ENCODE peak calls at places on chromosomes 12 and 14, in nine cellular contexts. L, C, V, J, P, I, Z, D and M are unnamed samples. For H3K4me1 and H3K9me3, the result is how much of the 10 kb centered on the place peaks cover.

GRCh38 chr14:24986206-24986893 is 63.6 kb downstream of the STXBP6 start:
- DNase-seq in L (no peak), C (no peak), V (no peak), J (no peak), P (no peak), I (no peak), Z (no peak), D (no peak), M (no peak)

GRCh38 chr14:61225304-61225703 is 55.8 kb downstream of the TMEM30B start:
- DNase-seq in L (no peak), C (no peak), V (no peak), J (no peak), P (no peak), I (no peak), Z (no peak), D (no peak), M (no peak)

GRCh38 chr12:65860584-65860983 is 36.3 kb downstream of the HMGA2 start:
- DNase-seq in L (no peak), C (no peak), V (no peak), J (no peak), P (no peak), I (peak), Z (no peak), D (no peak), M (no peak)

GRCh38 chr14:61864329-61864898 is 102.2 kb downstream of the SNAPC1 start:
- DNase-seq in L (no peak), C (no peak), V (peak), J (no peak), P (no peak), I (no peak), Z (peak), D (no peak), M (peak)

GRCh38 chr12:68406134-68406576 is 74.0 kb upstream of the MDM1 start:
- DNase-seq in L (peak), C (peak), V (peak), J (peak), P (peak), I (peak), Z (peak), D (peak), M (peak)

GRCh38 chr12:51307655-51308593 is 16.1 kb downstream of the BIN2 start:
- DNase-seq in L (no peak), C (peak), V (no peak), J (no peak), P (peak), I (no peak), Z (no peak), D (no peak), M (no peak)

GRCh38 chr12:20486233-20486632 is 117.9 kb downstream of the PDE3A start:
- DNase-seq in L (no peak), C (no peak), V (no peak), J (no peak), P (peak), I (peak), Z (no peak), D (no peak), M (no peak)

GRCh38 chr12:16603265-16603915 is 2.6 kb downstream of the LMO3 start:
- DNase-seq in L (no peak), C (no peak), V (no peak), J (no peak), P (no peak), I (no peak), Z (no peak), D (no peak), M (no peak)

GRCh38 chr12:91948504-91948903 is 197.1 kb downstream of the BTG1 start:
- DNase-seq in L (no peak), C (no peak), V (no peak), J (no peak), P (no peak), I (no peak), Z (no peak), D (no peak), M (no peak)

GRCh38 chr12:121294151-121294889 is 2.2 kb downstream of the CAMKK2 start:
- DNase-seq in L (no peak), C (no peak), V (no peak), J (no peak), P (no peak), I (no peak), Z (no peak), D (no peak), M (no peak)

GRCh38 chr14:97902630-97903029 is 1105.4 kb downstream of the VRK1 start:
- DNase-seq in L (no peak), C (no peak), V (no peak), J (no peak), P (no peak), I (no peak), Z (no peak), D (no peak), M (no peak)

GRCh38 chr12:60335765-60336164 is 739.9 kb downstream of the SLC16A7 start:
- DNase-seq in L (no peak), C (peak), V (no peak), J (no peak), P (peak), I (no peak), Z (no peak), D (no peak), M (no peak)

GRCh38 chr12:12975322-12976077 is 23.5 kb upstream of the GPRC5D start:
- DNase-seq in L (no peak), C (no peak), V (peak), J (no peak), P (peak), I (peak), Z (peak), D (peak), M (no peak)

GRCh38 chr12:69739287-69740191 is 879 bp downstream of the RAB3IP start:
- DNase-seq in L (no peak), C (peak), V (peak), J (peak), P (peak), I (peak), Z (peak), D (peak), M (peak)

GRCh38 chr14:80150301-80150700 is 61.0 kb downstream of the DIO2 start:
- DNase-seq in L (no peak), C (no peak), V (no peak), J (no peak), P (no peak), I (no peak), Z (no peak), D (no peak), M (no peak)

GRCh38 chr12:68279227-68280054 is 26.0 kb upstream of the IL22 start:
- DNase-seq in L (no peak), C (peak), V (no peak), J (no peak), P (no peak), I (no peak), Z (no peak), D (no peak), M (no peak)

GRCh38 chr12:57216931-57217871 is 607 bp downstream of the NXPH4 start:
- DNase-seq in L (no peak), C (no peak), V (peak), J (no peak), P (no peak), I (no peak), Z (no peak), D (no peak), M (no peak)

GRCh38 chr12:56629459-56630179 is 507 bp downstream of the BAZ2A start:
- DNase-seq in L (no peak), C (peak), V (peak), J (no peak), P (peak), I (peak), Z (no peak), D (no peak), M (no peak)

GRCh38 chr12:52925717-52926595 is 21.1 kb upstream of the KRT8 start:
- DNase-seq in L (no peak), C (peak), V (peak), J (no peak), P (peak), I (no peak), Z (peak), D (no peak), M (no peak)

GRCh38 chr14:63852817-63853730 is at the start of gene SYNE2:
- DNase-seq in L (no peak), C (peak), V (peak), J (peak), P (peak), I (peak), Z (peak), D (peak), M (peak)

GRCh38 chr14:95482967-95483842 is 33.2 kb downstream of the SYNE3 start:
- DNase-seq in L (no peak), C (peak), V (peak), J (no peak), P (peak), I (no peak), Z (no peak), D (peak), M (peak)

GRCh38 chr14:94971750-94972149 is 185.6 kb downstream of the DICER1 start:
- DNase-seq in L (no peak), C (peak), V (no peak), J (no peak), P (no peak), I (no peak), Z (no peak), D (peak), M (no peak)

DNA sequence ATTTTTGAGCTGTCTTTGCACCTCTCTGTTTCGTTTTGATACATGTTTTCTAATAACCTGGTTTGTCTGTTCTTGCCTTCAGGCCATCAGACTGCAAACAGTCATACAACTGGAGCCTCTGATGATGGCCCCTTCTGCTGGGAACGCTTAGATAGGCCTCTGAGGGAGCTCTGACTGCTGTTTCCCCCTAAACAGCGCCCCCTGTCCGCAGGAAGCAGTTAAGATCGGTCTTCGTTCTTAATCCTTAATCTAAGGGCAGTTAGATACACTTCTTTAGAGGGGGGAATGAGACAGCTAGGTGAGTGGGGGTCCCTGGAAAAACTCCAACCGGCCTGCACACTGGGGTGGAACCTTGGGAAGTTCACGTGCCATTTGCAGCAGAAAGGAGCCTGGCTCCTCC is 1338.8 kb upstream of the SEL1L start:
- DNase-seq in L (no peak), C (no peak), V (peak), J (no peak), P (peak), I (peak), Z (peak), D (no peak), M (no peak)
- TF ChIP-seq CTCF in L (no peak), C (peak), V (peak), J (no peak), P (no peak), I (peak), Z (peak), D (no peak), M (peak)

GRCh38 chr12:108712925-108713203 is 18.5 kb downstream of the CORO1C start:
- DNase-seq in L (no peak), C (no peak), V (no peak), J (no peak), P (no peak), I (no peak), Z (no peak), D (no peak), M (no peak)
- H3K4me1 ChIP-seq in L (under half), C (under half), V (under half), J (half or more), P (under half), I (half or more), Z (under half), D (under half), M (under half)

GRCh38 chr12:34357791-34358190 is 335.5 kb downstream of the ALG10 start:
- DNase-seq in L (no peak), C (no peak), V (no peak), J (no peak), P (no peak), I (no peak), Z (no peak), D (no peak), M (no peak)
- H3K9me3 ChIP-seq in L (half or more), C (under half), V (under half), J (half or more), P (under half), I (under half), Z (half or more), D (under half), M (under half)

GRCh38 chr12:75327642-75328041 is 2.5 kb downstream of the CAPS2 start:
- DNase-seq in L (no peak), C (no peak), V (no peak), J (no peak), P (no peak), I (no peak), Z (no peak), D (no peak), M (no peak)

GRCh38 chr12:75334384-75335030 is at the start of gene GLIPR1L1:
- DNase-seq in L (peak), C (peak), V (peak), J (peak), P (peak), I (peak), Z (peak), D (peak), M (peak)

GRCh38 chr12:75329918-75330826 is at the start of gene CAPS2:
- DNase-seq in L (peak), C (peak), V (peak), J (peak), P (peak), I (peak), Z (peak), D (peak), M (peak)
- TF ChIP-seq CTCF in L (no peak), C (no peak), V (no peak), J (no peak), P (no peak), I (no peak), Z (no peak), D (no peak), M (no peak)

GRCh38 chr14:77037886-77038511 is 9.5 kb upstream of the IRF2BPL start:
- DNase-seq in L (no peak), C (no peak), V (no peak), J (peak), P (no peak), I (no peak), Z (no peak), D (peak), M (peak)

GRCh38 chr14:77040995-77041744 is 12.7 kb upstream of the IRF2BPL start:
- DNase-seq in L (no peak), C (no peak), V (peak), J (no peak), P (no peak), I (no peak), Z (no peak), D (peak), M (peak)

GRCh38 chr14:77040309-77040994 is 11.9 kb upstream of the IRF2BPL start:
- DNase-seq in L (peak), C (peak), V (peak), J (peak), P (peak), I (peak), Z (peak), D (peak), M (peak)

GRCh38 chr14:77040059-77040308 is 11.5 kb upstream of the IRF2BPL start:
- DNase-seq in L (no peak), C (no peak), V (no peak), J (no peak), P (no peak), I (no peak), Z (no peak), D (no peak), M (no peak)

GRCh38 chr14:77039285-77040058 is 11.0 kb upstream of the IRF2BPL start:
- DNase-seq in L (no peak), C (peak), V (no peak), J (no peak), P (no peak), I (peak), Z (no peak), D (peak), M (peak)
- H3K4me1 ChIP-seq in L (half or more), C (half or more), V (under half), J (half or more), P (half or more), I (half or more), Z (under half), D (half or more), M (half or more)

DNA sequence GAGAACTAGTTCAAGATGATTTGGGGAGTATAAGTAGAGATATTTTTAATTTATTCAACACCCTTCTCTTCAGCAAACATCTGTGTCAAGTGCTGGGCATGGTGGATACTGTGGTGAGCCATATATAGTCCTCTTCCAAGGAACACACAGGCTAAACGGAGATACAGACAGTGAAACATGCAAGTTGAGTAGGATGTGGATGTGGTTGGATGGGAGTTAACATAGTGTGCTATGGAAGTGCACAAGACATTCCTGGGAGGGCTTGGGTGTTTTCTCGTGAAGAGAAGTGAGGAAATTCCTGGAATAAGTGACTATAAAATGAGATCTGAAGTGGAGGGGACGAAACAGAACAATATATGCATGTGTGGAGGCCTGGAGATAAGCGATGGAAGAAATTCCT is 181.1 kb upstream of the NPAS3 start:
- DNase-seq in L (no peak), C (no peak), V (no peak), J (no peak), P (no peak), I (no peak), Z (no peak), D (no peak), M (no peak)
- H3K9me3 ChIP-seq in L (under half), C (under half), V (under half), J (under half), P (under half), I (under half), Z (under half), D (under half), M (under half)

DNA sequence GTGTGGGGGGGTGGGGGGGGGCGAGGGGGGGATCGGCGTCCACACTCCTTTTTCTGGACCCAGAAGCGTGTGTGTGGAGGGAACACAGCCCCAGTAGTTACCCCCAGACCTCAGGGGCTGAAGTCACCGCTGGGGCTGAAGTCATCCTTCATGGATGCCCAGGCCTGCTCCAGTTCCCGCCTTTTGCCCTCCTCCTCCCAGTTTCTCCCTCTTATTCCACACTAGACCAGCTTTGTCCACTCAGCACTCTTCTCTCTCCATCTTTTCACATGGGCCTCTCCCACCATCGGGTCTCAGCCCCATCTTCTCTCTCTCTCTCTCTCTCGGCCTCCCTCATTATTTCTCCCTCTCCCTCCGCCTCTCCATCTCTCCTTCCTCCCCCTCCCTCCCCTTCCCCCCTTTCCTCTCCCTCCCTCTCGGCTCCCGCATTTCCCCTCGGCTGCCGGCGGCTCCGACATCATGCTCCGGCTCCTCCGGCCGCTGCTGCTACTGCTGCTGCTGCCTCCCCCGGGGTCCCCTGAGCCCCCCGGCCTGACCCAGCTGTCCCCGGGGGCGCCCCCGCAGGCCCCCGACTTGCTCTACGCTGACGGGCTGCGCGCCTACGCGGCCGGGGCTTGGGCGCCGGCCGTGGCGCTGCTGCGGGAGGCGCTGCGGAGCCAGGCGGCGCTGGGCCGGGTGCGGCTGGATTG is at the start of gene P3H3:
- DNase-seq in L (no peak), C (peak), V (peak), J (no peak), P (peak), I (peak), Z (peak), D (no peak), M (peak)
- TF ChIP-seq CTCF in L (no peak), C (peak), V (no peak), J (no peak), P (peak), I (no peak), Z (peak), D (no peak), M (no peak)

DNA sequence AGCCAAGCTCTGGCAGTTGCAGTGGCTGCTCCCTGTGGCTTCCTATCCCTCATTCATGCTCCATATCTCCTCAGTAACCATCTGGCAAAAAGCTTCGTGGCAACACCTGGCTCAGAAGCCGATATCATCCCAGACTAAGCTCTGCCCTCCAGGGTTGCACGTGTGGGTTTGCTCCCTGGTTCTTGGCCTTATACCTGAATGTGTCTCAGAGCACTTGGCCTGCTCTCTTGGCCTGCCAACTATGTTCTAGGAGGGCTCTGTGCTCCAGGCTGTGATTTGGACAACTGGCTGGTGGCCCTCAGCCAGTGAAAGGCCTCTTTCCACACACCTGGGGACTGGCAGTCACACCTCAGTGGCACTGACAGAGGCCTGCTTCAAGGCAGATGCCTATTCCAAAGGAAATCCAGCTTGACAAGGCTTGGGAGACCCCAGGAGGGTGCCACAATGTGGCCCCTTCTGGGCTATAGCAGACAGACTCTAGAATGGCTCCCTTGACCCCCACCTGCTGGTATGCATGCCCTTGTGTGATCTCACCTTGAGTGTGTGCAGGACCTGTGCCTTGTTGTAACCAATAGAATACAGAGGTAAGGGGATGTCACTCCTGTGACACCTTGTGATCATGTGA is 10.5 kb downstream of the PLD4 start:
- DNase-seq in L (no peak), C (no peak), V (no peak), J (no peak), P (no peak), I (no peak), Z (no peak), D (peak), M (no peak)
- H3K4me1 ChIP-seq in L (under half), C (under half), V (under half), J (under half), P (under half), I (under half), Z (under half), D (under half), M (under half)